ENCODE peak calls at places on chromosomes 4 and X, in ten cellular contexts. W, K, T, U, D, B, Z, M, S and Q are unnamed samples.

GRCh38 chr4:126627255-126627654 is 1005.5 kb upstream of the INTU start:
- DNase-seq in W (no peak), K (no peak), T (peak; percentile 12), U (no peak), D (peak; percentile 34), B (no peak), Z (peak; percentile 29), M (no peak), S (peak; percentile 47), Q (no peak)

GRCh38 chrX:7088968-7089615 is 58.4 kb upstream of the STS start:
- DNase-seq in W (no peak), K (no peak), T (peak; percentile 67), U (no peak), D (peak; percentile 19), B (no peak), Z (peak; percentile 48), M (no peak), S (no peak), Q (peak; percentile 28)

GRCh38 chr4:74451214-74451661 is 6.3 kb downstream of the AREG start:
- DNase-seq in W (no peak), K (no peak), T (no peak), U (no peak), D (no peak), B (no peak), Z (no peak), M (no peak), S (peak; percentile 74), Q (no peak)

GRCh38 chr4:40462326-40462725 is 127.2 kb downstream of the CHRNA9 start:
- DNase-seq in W (peak; percentile 67), K (no peak), T (no peak), U (no peak), D (no peak), B (no peak), Z (no peak), M (no peak), S (no peak), Q (peak; percentile 59)

GRCh38 chr4:180150818-180151217 is 2092.4 kb upstream of the TENM3 start:
- DNase-seq in W (no peak), K (no peak), T (no peak), U (no peak), D (no peak), B (no peak), Z (no peak), M (no peak), S (no peak), Q (no peak)

GRCh38 chr4:21577066-21577465 is 371.5 kb downstream of the KCNIP4 start:
- DNase-seq in W (no peak), K (no peak), T (no peak), U (no peak), D (no peak), B (no peak), Z (no peak), M (no peak), S (no peak), Q (no peak)

GRCh38 chrX:19544693-19545305 is 29.5 kb upstream of the MAP3K15 start:
- DNase-seq in W (peak; percentile 69), K (peak; percentile 40), T (peak; percentile 52), U (no peak), D (peak; percentile 50), B (peak; percentile 15), Z (peak; percentile 48), M (no peak), S (peak; percentile 94), Q (peak; percentile 75)

GRCh38 chr4:156968479-156968984 is 3.1 kb downstream of the PDGFC start:
- DNase-seq in W (peak; percentile 33), K (peak; percentile 76), T (peak; percentile 68), U (peak; percentile 61), D (peak; percentile 69), B (peak; percentile 73), Z (peak; percentile 66), M (no peak), S (peak; percentile 87), Q (peak; percentile 49)

GRCh38 chrX:9357500-9358139 is 107.2 kb upstream of the TBL1X start:
- DNase-seq in W (no peak), K (no peak), T (no peak), U (no peak), D (no peak), B (no peak), Z (no peak), M (no peak), S (no peak), Q (no peak)

GRCh38 chr4:156193116-156193515 is 239.4 kb upstream of the CTSO start:
- DNase-seq in W (no peak), K (no peak), T (no peak), U (no peak), D (no peak), B (no peak), Z (no peak), M (no peak), S (no peak), Q (no peak)

GRCh38 chr4:142312391-142312790 is 533.7 kb downstream of the INPP4B start:
- DNase-seq in W (no peak), K (no peak), T (no peak), U (no peak), D (no peak), B (no peak), Z (no peak), M (no peak), S (no peak), Q (no peak)

GRCh38 chr4:163280703-163281519 is 51.5 kb downstream of the NPY1R start:
- DNase-seq in W (no peak), K (no peak), T (no peak), U (no peak), D (no peak), B (no peak), Z (no peak), M (no peak), S (peak; percentile 30), Q (no peak)

DNA sequence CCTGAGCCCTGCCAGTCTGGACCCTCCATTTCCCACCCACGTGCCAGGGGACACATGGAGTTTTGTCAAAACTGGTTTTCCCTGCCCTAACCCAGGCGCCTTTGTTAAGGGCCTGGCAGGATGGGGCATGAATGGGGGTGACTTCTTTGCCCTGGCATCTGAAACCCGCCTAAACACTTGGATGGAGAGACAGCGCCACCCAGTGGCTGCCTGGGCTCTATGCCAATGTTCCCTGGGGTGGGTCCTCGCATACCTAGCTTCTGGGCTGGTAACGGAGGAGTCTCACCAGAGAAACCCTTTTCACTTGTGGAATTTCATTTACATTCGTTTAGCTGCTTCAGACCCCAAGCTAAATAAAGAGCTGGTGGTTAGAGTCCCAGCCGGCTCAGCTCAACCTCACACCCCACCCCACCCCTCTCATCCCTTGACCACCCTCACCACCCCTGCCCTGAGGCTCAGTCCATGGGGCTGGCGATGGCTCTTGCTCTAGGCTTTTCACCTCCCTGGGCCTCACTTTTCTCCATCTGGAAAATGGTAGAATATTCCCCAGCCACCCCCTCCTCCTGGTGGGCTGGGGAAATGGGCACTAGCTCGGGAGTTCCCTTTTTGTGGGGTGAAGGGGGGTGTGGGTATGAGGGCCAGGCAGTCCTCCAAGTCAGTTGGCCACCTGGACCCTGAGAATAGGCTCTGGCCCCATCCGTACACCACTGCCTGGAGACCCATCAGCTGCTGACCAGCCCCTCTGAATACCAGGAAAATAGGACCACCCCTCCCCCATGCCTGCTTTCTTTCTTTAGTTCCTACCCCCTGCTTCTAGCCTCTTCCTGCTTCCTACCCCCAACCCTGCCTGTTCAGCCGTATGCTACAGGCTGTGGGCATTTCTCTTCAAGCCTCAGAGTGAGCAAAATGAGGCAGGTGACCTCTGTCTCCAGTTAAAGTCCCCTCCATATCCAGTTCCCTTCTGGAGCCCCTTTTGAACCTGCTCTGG is 57.1 kb upstream of the PJA1 start:
- DNase-seq in W (peak; percentile 78), K (peak; percentile 64), T (peak; percentile 70), U (peak; percentile 80), D (peak; percentile 80), B (peak; percentile 53), Z (peak; percentile 87), M (peak; percentile 76), S (peak; percentile 92), Q (peak; percentile 79)
- TF ChIP-seq CTCF in W (peak; percentile 64), K (peak; percentile 45), T (peak; percentile 70), U (peak; percentile 75), D (peak; percentile 76), B (no peak), Z (peak; percentile 79), M (peak; percentile 81), S (peak; percentile 73), Q (peak; percentile 82)

GRCh38 chrX:21745756-21746155 is 12.2 kb downstream of the SMPX start:
- DNase-seq in W (peak; percentile 14), K (peak; percentile 48), T (peak; percentile 41), U (peak; percentile 53), D (peak; percentile 56), B (peak; percentile 15), Z (peak; percentile 25), M (no peak), S (no peak), Q (peak; percentile 11)
- TF ChIP-seq CTCF in W (peak; percentile 35), K (peak; percentile 15), T (no peak), U (peak; percentile 53), D (peak; percentile 51), B (no peak), Z (no peak), M (peak; percentile 65), S (peak; percentile 66), Q (peak; percentile 66)

GRCh38 chr4:78059524-78059889 is 2.4 kb downstream of the FRAS1 start:
- DNase-seq in W (peak; percentile 22), K (peak; percentile 66), T (peak; percentile 78), U (peak; percentile 65), D (peak; percentile 90), B (peak; percentile 67), Z (peak; percentile 75), M (no peak), S (peak; percentile 84), Q (peak; percentile 60)

GRCh38 chr4:78056265-78057129 is 626 bp upstream of the FRAS1 start:
- DNase-seq in W (peak; percentile 73), K (peak; percentile 85), T (peak; percentile 70), U (peak; percentile 86), D (peak; percentile 94), B (peak; percentile 68), Z (peak; percentile 80), M (peak; percentile 56), S (peak; percentile 83), Q (peak; percentile 65)

GRCh38 chr4:78057600-78058560 is 757 bp downstream of the FRAS1 start:
- DNase-seq in W (peak; percentile 49), K (peak; percentile 59), T (peak; percentile 58), U (peak; percentile 68), D (peak; percentile 66), B (peak; percentile 30), Z (peak; percentile 37), M (peak; percentile 55), S (peak; percentile 86), Q (peak; percentile 49)

GRCh38 chr4:78058591-78059523 is 1.7 kb downstream of the FRAS1 start:
- DNase-seq in W (peak; percentile 39), K (peak; percentile 48), T (peak; percentile 60), U (peak; percentile 75), D (peak; percentile 77), B (peak; percentile 26), Z (peak; percentile 71), M (peak; percentile 52), S (peak; percentile 81), Q (peak; percentile 43)

GRCh38 chr4:78057135-78057599 is at the start of gene FRAS1:
- DNase-seq in W (peak; percentile 40), K (peak; percentile 38), T (peak; percentile 59), U (peak; percentile 49), D (peak; percentile 82), B (peak; percentile 15), Z (peak; percentile 75), M (peak; percentile 56), S (peak; percentile 79), Q (peak; percentile 29)
- TF ChIP-seq CTCF in W (no peak), K (no peak), T (no peak), U (no peak), D (no peak), B (no peak), Z (no peak), M (peak; percentile 10), S (no peak), Q (no peak)

DNA sequence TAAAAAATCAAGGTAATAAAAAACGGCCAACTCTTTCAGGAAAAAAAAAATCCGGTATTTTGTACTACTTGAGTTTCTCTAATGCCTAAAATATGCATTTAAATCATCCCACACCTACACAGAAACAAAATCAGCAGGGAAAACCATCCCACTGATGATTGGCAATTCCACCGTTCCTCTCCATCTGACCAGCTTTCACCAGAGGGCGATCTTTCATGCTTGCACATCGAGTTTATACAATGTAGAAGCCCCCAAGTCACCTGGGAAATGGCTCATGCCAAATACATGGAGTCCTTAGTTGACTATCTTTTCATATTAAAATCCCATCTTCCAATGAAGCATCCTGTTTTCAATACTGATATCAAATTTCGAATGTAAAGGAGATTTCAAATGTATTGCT is 69.2 kb downstream of the PTCHD1 start:
- DNase-seq in W (no peak), K (no peak), T (peak; percentile 2), U (no peak), D (peak; percentile 3), B (no peak), Z (peak; percentile 10), M (no peak), S (no peak), Q (no peak)
- TF ChIP-seq CTCF in W (no peak), K (no peak), T (no peak), U (peak; percentile 18), D (peak; percentile 25), B (no peak), Z (no peak), M (no peak), S (no peak), Q (peak; percentile 2)